ENCODE peak calls at places on chromosomes 13 and 19, in five cellular contexts. W, D, Z, A and I are unnamed samples.

GRCh38 chr19:13997637-13997962 is 8.5 kb downstream of the RFX1 start:
- DNase-seq in Z (no peak), W (no peak), D (no peak), A (peak; percentile 33), I (no peak)

GRCh38 chr19:55118401-55118991 is 1.1 kb upstream of the PPP1R12C start:
- DNase-seq in Z (no peak), D (no peak), W (no peak), A (peak; percentile 58), I (no peak)

GRCh38 chr19:41436664-41436951 is 3.1 kb downstream of the DMAC2 start:
- DNase-seq in D (no peak), W (no peak), Z (no peak), A (no peak), I (no peak)

GRCh38 chr13:59690857-59691500 is 472.7 kb downstream of the DIAPH3 start:
- DNase-seq in D (no peak), W (no peak), A (no peak), Z (no peak), I (no peak)

GRCh38 chr19:15379996-15380647 is 535 bp upstream of the AKAP8 start:
- DNase-seq in A (peak; percentile 83), Z (no peak), D (peak; percentile 70), W (peak; percentile 58), I (no peak)

GRCh38 chr13:36601186-36601585 is 72.6 kb upstream of the SERTM1 start:
- DNase-seq in Z (no peak), W (no peak), D (no peak), A (no peak), I (no peak)

GRCh38 chr13:97237388-97237787 is 15.3 kb downstream of the MBNL2 start:
- DNase-seq in W (no peak), A (no peak), Z (no peak), D (no peak), I (no peak)

GRCh38 chr13:31049083-31049482 is 112.6 kb downstream of the HSPH1 start:
- DNase-seq in A (no peak), W (no peak), Z (no peak), D (no peak), I (no peak)

GRCh38 chr19:45440873-45441654 is 17.3 kb upstream of the ERCC1 start:
- DNase-seq in D (no peak), A (no peak), W (no peak), Z (no peak), I (no peak)

GRCh38 chr19:17703823-17704463 is 15.3 kb upstream of the MAP1S start:
- DNase-seq in D (no peak), A (no peak), Z (no peak), W (peak; percentile 33), I (peak; percentile 65)

GRCh38 chr19:54473071-54473941 is at the start of gene CDC42EP5:
- DNase-seq in A (peak; percentile 86), W (peak; percentile 32), Z (no peak), D (peak; percentile 72), I (no peak)

GRCh38 chr13:112870062-112870352 is 99.0 kb upstream of the MCF2L start:
- DNase-seq in Z (no peak), W (no peak), D (no peak), A (no peak), I (no peak)

GRCh38 chr13:21481359-21481758 is 22.3 kb upstream of the ZDHHC20 start:
- DNase-seq in W (no peak), Z (no peak), A (no peak), D (no peak), I (no peak)

GRCh38 chr13:36789061-36789460 is 30.0 kb upstream of the RFXAP start:
- DNase-seq in W (no peak), Z (no peak), A (no peak), D (no peak), I (no peak)

GRCh38 chr19:49324801-49325491 is at the start of gene SLC6A16:
- DNase-seq in W (no peak), D (no peak), A (no peak), Z (no peak), I (no peak)

GRCh38 chr13:107231941-107232340 is 664.0 kb upstream of the ARGLU1 start:
- DNase-seq in Z (no peak), A (no peak), W (no peak), D (no peak), I (no peak)

GRCh38 chr19:1523412-1524205 is at the start of gene PLK5:
- DNase-seq in Z (no peak), D (no peak), A (no peak), W (no peak), I (no peak)

GRCh38 chr19:46295401-46296308 is 1.2 kb upstream of the HIF3A start:
- DNase-seq in Z (no peak), A (no peak), W (no peak), D (no peak), I (no peak)

GRCh38 chr13:80082396-80083096 is 258.4 kb downstream of the SPRY2 start:
- DNase-seq in A (no peak), D (no peak), Z (no peak), W (no peak), I (no peak)

GRCh38 chr19:35142531-35143230 is 374 bp upstream of the FXYD7 start:
- DNase-seq in Z (no peak), W (no peak), D (no peak), A (peak; percentile 70), I (no peak)

GRCh38 chr13:30308548-30308947 is 1.2 kb upstream of the KATNAL1 start:
- DNase-seq in W (peak; percentile 37), D (no peak), A (no peak), Z (no peak), I (no peak)

GRCh38 chr19:46970815-46971214 is 48.8 kb upstream of the NPAS1 start:
- DNase-seq in D (no peak), W (no peak), Z (no peak), A (no peak), I (no peak)

GRCh38 chr19:10404888-10405808 is 1.8 kb upstream of the CDC37 start:
- DNase-seq in Z (no peak), W (no peak), A (no peak), D (no peak), I (no peak)

GRCh38 chr13:37621811-37622361 is 23.3 kb upstream of the POSTN start:
- DNase-seq in W (no peak), A (no peak), Z (no peak), D (no peak), I (peak; percentile 22)

GRCh38 chr13:71964491-71965108 is 97.6 kb upstream of the DACH1 start:
- DNase-seq in W (no peak), D (no peak), Z (no peak), A (no peak), I (no peak)

GRCh38 chr13:94764576-94765321 is 52.4 kb upstream of the SOX21 start:
- DNase-seq in Z (no peak), D (no peak), A (no peak), W (no peak), I (no peak)

GRCh38 chr19:531753-532571 is at the start of gene CDC34:
- DNase-seq in D (no peak), W (no peak), A (peak; percentile 61), Z (no peak), I (no peak)

GRCh38 chr13:36530861-36531590 is 98.7 kb downstream of the CCNA1 start:
- DNase-seq in A (no peak), Z (no peak), D (no peak), W (no peak), I (no peak)

GRCh38 chr13:29969286-29969685 is 118.9 kb upstream of the UBL3 start:
- DNase-seq in W (no peak), Z (no peak), D (no peak), A (no peak), I (no peak)

GRCh38 chr13:48334534-48335127 is 31.1 kb downstream of the RB1 start:
- DNase-seq in A (no peak), W (no peak), Z (peak; percentile 24), D (no peak), I (no peak)

GRCh38 chr13:41848435-41849255 is 112.3 kb downstream of the VWA8 start:
- DNase-seq in Z (no peak), A (no peak), W (no peak), D (no peak), I (no peak)
- TF ChIP-seq CTCF in Z (no peak), A (no peak), W (no peak), D (no peak), I (no peak)

DNA sequence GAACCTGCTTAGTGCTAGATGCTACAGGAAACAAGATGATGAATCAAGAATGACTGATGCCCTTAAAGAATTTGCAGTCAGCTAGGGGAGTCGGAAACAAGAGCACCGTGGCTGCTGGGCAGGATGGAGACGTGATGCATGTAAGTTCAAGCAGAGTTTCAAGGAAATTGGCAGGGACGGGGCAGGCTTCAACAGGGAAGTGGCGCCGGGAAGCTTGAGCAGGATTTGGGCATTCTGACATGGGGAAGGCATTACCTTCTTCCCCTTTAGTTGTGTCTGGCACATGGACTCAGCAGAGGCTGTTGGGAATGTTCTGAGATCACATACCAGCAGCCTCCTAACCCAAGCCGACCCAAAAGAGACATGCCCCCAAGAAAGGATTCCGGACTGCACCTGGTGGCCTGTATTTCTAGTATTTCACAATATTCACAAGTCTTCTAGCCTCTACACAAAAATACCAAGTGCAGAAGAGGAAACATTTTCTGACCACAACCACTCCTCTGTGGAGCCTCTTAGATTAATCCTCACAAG is 138.2 kb downstream of the CRYL1 start:
- DNase-seq in A (no peak), D (no peak), W (no peak), Z (no peak), I (no peak)
- TF ChIP-seq CTCF in A (no peak), D (no peak), W (no peak), Z (no peak), I (no peak)

GRCh38 chr13:91809161-91809560 is 410.7 kb downstream of the GPC5 start:
- DNase-seq in D (no peak), A (no peak), W (no peak), Z (no peak), I (no peak)

GRCh38 chr13:91802957-91803356 is 404.5 kb downstream of the GPC5 start:
- DNase-seq in D (no peak), Z (no peak), A (no peak), W (no peak), I (no peak)

GRCh38 chr13:91804724-91805123 is 406.3 kb downstream of the GPC5 start:
- DNase-seq in Z (no peak), W (no peak), D (no peak), A (no peak), I (no peak)

DNA sequence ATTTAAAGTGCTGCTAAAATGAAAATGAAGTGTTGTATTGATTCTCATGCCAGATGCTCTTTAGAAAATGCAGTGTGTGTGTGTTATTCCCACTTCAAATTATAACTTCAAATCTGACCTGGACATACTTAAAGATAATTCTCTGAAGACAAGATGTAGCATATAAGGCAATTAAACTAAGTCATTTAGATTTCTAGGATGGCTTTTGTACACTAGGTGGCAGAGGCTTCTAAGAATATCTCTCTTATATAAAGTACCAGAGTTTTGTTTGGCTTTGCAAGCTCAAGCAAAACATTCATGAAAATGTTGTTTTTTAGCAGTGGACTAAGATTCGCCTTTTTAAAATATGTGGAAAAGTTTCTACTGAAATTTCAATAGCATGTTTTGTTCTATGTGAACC is 407.2 kb downstream of the GPC5 start:
- DNase-seq in Z (no peak), A (no peak), D (no peak), W (no peak), I (no peak)
- TF ChIP-seq CTCF in Z (no peak), A (no peak), D (no peak), W (peak; percentile 49), I (no peak)

GRCh38 chr19:19777692-19778091 is 43.9 kb downstream of the ZNF506 start:
- DNase-seq in D (no peak), A (no peak), W (no peak), Z (no peak), I (no peak)
- TF ChIP-seq CTCF in D (no peak), A (no peak), W (no peak), Z (no peak), I (no peak)